ENCODE peak calls at places on chromosomes 12 and 14, in seven cellular contexts. Y is upper lobe of right lung, Z is psoas muscle, J is hepatocyte, X is tibial nerve, T is body of pancreas, S is GM23338. D is an unnamed sample. For H3K27me3, the result is how much of the 10 kb centered on the place peaks cover.

GRCh38 chr12:52391618-52392002 is 6.2 kb upstream of the KRT84 start:
- DNase-seq in Y (peak), Z (peak), J (peak), X (no peak), T (peak), S (no peak), D (no peak)

GRCh38 chr12:96889273-96889933 is 17.7 kb upstream of the NEDD1 start:
- DNase-seq in Y (no peak), Z (no peak), J (no peak), X (no peak), T (no peak), S (no peak), D (peak)

GRCh38 chr12:115660211-115660805 is 617.2 kb downstream of the MED13L start:
- DNase-seq in Y (no peak), Z (peak), J (peak), X (peak), T (no peak), S (no peak), D (no peak)

GRCh38 chr14:103556976-103557758 is 5.3 kb downstream of the BAG5 start:
- DNase-seq in Y (no peak), Z (no peak), J (no peak), X (no peak), T (no peak), S (no peak), D (no peak)

GRCh38 chr12:90298289-90298948 is 589.8 kb upstream of the ATP2B1 start:
- DNase-seq in Y (no peak), Z (no peak), J (no peak), X (no peak), T (no peak), S (no peak), D (no peak)

GRCh38 chr14:72774894-72775620 is 118.8 kb downstream of the DPF3 start:
- DNase-seq in Y (no peak), Z (no peak), J (no peak), X (no peak), T (no peak), S (no peak), D (no peak)

GRCh38 chr12:115249878-115250277 is 565.9 kb upstream of the TBX3 start:
- DNase-seq in Y (no peak), Z (no peak), J (no peak), X (no peak), T (no peak), S (no peak), D (no peak)

GRCh38 chr12:24240707-24241106 is 291.2 kb upstream of the SOX5 start:
- DNase-seq in Y (no peak), Z (no peak), J (no peak), X (no peak), T (no peak), S (no peak), D (no peak)

GRCh38 chr14:102999227-102999895 is 58.0 kb downstream of the CDC42BPB start:
- DNase-seq in Y (no peak), Z (no peak), J (no peak), X (no peak), T (no peak), S (no peak), D (no peak)

GRCh38 chr12:113792450-113792849 is 173.7 kb downstream of the RBM19 start:
- DNase-seq in Y (no peak), Z (no peak), J (no peak), X (no peak), T (no peak), S (no peak), D (no peak)

GRCh38 chr14:71454513-71455332 is 477.5 kb upstream of the RGS6 start:
- DNase-seq in Y (no peak), Z (no peak), J (peak), X (no peak), T (no peak), S (no peak), D (no peak)

GRCh38 chr12:103924761-103925641 is 5.2 kb upstream of the HSP90B1 start:
- DNase-seq in Y (no peak), Z (no peak), J (peak), X (no peak), T (no peak), S (no peak), D (peak)

GRCh38 chr14:31320216-31320615 is 100.1 kb downstream of the HEATR5A start:
- DNase-seq in Y (no peak), Z (peak), J (no peak), X (no peak), T (no peak), S (no peak), D (no peak)

GRCh38 chr14:81246561-81247270 is 26.0 kb upstream of the GTF2A1 start:
- DNase-seq in Y (no peak), Z (no peak), J (no peak), X (no peak), T (no peak), S (no peak), D (no peak)

GRCh38 chr12:119229837-119230236 is 51.1 kb downstream of the HSPB8 start:
- DNase-seq in Y (no peak), Z (peak), J (peak), X (no peak), T (peak), S (peak), D (peak)

GRCh38 chr12:128976120-128976519 is 122.8 kb downstream of the GLT1D1 start:
- DNase-seq in Y (no peak), Z (no peak), J (peak), X (no peak), T (peak), S (peak), D (no peak)

GRCh38 chr12:105561981-105562726 is 231.7 kb downstream of the C12orf75 start:
- DNase-seq in Y (no peak), Z (peak), J (peak), X (no peak), T (no peak), S (peak), D (peak)

GRCh38 chr12:54661048-54661447 is 12.9 kb upstream of the DCD start:
- DNase-seq in Y (no peak), Z (no peak), J (no peak), X (no peak), T (no peak), S (no peak), D (no peak)

GRCh38 chr14:90903101-90903500 is 86.9 kb upstream of the TTC7B start:
- DNase-seq in Y (no peak), Z (peak), J (peak), X (peak), T (peak), S (peak), D (peak)

GRCh38 chr14:63470877-63471565 is 72.2 kb downstream of the PPP2R5E start:
- DNase-seq in Y (no peak), Z (no peak), J (peak), X (no peak), T (no peak), S (no peak), D (peak)

GRCh38 chr12:112382866-112383265 is 635 bp upstream of the HECTD4 start:
- DNase-seq in Y (no peak), Z (no peak), J (no peak), X (no peak), T (no peak), S (no peak), D (no peak)

DNA sequence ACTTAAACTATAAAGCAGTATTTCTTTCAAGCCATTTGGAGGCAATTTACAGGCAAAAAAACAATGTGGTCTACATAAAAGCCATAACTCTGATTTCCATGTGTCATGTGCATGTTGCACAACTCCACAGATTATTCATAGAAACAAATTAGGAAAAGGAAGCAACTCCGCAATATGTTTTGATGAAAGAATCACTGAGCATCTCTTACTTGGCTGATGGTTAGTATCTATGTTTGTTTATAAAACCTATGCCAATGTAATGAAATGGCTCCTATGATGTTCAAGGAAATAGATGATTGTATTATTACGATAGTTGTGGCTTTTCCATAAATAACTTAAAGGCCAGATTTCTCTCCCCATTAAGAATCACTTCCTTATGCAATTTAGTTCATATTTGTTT is 373.7 kb downstream of the CCDC91 start:
- DNase-seq in Y (no peak), Z (no peak), J (no peak), X (no peak), T (no peak), S (no peak), D (peak)
- H3K4me3 ChIP-seq in Y (no peak), Z (no peak), J (no peak), X (no peak), T (no peak), S (no peak), D (no peak)

GRCh38 chr12:27707216-27707615 is 3.4 kb upstream of the MRPS35 start:
- DNase-seq in Y (no peak), Z (no peak), J (no peak), X (no peak), T (no peak), S (no peak), D (no peak)
- H3K27me3 ChIP-seq in Y (under half), Z (under half), J (under half), X (under half), T (under half), S (under half), D (under half)

DNA sequence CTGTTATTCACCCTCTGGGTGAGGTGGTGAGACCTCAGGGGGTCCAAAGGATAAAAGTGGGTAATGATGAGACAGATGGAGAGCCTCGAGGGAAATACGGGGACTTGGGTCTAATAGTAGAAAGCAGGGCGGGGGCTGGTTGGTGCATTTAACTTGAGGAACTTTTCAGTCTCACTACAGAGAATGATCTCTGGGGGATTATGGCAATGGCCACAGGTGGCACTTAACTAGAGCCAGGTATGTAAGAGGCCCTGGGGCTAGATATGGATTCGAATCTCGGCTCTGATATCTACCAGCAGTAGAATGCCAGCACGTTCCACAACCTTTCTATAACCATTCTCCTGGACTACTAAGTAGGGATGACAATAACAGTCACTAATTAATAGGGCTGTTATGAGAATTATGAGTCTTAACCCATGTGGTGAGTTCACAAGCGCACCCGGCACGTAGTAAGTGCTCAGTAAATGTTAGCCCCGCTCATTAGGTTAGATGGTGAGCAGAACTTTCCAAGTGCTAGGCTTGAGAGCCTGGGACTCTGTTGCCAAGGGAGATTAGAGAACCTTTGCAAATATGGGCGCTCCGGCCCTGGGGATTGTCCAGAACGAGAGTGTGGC is 893 bp upstream of the PLXNC1 start:
- DNase-seq in Y (no peak), Z (no peak), J (no peak), X (no peak), T (no peak), S (no peak), D (no peak)
- H3K27ac ChIP-seq in Y (no peak), Z (no peak), J (no peak), X (no peak), T (no peak), S (no peak), D (no peak)

DNA sequence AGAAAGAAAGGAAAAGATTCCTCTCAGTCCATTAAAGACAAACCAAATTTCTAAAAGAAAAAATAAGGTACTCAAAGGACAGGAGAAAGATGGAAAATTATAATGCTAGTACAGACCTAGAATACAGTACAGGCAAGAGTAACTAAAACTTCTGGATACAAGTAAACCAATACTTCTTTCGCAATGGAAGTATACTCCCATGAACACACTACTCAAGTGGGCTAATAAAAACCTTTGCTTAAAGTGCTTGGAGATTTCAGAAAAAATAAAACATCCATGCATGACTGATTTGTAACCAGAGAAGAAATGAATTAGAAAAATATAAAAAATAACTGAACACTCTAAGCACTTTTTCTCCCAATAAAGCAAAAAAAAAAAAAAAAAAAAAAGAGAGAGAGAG is 3.5 kb downstream of the ZBTB25 start:
- DNase-seq in Y (no peak), Z (no peak), J (no peak), X (no peak), T (no peak), S (no peak), D (no peak)
- H3K4me3 ChIP-seq in Y (no peak), Z (no peak), J (no peak), X (no peak), T (no peak), S (no peak), D (no peak)

DNA sequence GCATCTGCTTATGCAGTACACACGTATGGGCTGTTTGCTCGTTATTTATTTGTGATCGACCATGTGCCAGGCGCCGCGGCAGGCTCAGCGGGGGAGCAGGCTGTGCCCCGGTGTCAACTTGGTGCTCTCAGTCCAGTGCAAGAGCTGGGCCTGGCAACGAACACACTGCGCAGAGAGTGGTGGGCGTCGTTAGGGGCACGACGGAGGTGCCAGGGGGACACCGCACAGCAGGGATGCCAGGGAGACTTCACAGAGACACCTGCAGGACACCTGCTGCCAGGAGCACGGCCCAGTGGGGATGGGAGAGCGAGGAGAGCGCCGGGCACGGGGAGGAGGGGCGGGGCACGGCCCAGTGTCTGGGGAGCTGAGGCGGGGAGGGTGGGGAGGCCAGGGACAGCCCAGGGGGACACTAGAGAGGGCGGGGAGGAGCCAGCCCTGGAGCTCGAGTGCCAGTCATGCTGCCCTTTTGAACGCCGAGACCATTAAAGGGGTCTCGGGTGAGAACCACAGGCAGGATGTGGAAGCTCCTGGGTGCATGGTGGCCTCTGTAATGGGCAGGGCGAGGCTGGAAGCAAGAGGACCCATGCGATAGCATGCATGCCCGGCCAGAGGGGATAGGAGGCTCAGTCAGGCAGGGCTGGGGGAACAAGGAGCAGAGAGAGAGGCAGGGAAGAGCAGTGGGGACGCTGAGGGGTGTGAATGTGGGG is 667 bp upstream of the LRCOL1 start:
- DNase-seq in Y (no peak), Z (no peak), J (no peak), X (no peak), T (no peak), S (no peak), D (no peak)
- H3K27me3 ChIP-seq in Y (under half), Z (under half), J (under half), X (under half), T (under half), S (half or more), D (under half)

GRCh38 chr14:50928002-50928635 is 16.2 kb downstream of the PYGL start:
- DNase-seq in Y (no peak), Z (no peak), J (no peak), X (peak), T (no peak), S (no peak), D (no peak)
- H3K27ac ChIP-seq in Y (no peak), Z (no peak), J (no peak), X (peak), T (no peak), S (no peak), D (no peak)